ENCODE peak calls at places on chromosomes 16 and 17, in eight cellular contexts. Y is body of pancreas, R is adrenal gland, O is RWPE1, T is heart right ventricle, A is GM13977, M is cardiac fibroblast, H is ovary. W is an unnamed sample.

GRCh38 chr16:31710134-31710533 is 163.5 kb upstream of the ZNF267 start:
- DNase-seq in Y (no peak), R (no peak), O (no peak), T (no peak), A (no peak), M (no peak), H (no peak), W (no peak)

GRCh38 chr16:86723699-86724098 is 145.3 kb downstream of the FOXL1 start:
- DNase-seq in Y (no peak), R (no peak), O (no peak), T (no peak), A (no peak), M (no peak), H (no peak), W (no peak)

GRCh38 chr17:66123163-66123562 is 68.8 kb downstream of the CEP112 start:
- DNase-seq in Y (no peak), R (no peak), O (no peak), T (no peak), A (no peak), M (peak), H (no peak), W (no peak)

GRCh38 chr17:28575126-28575795 is 1.4 kb downstream of the ALDOC start:
- DNase-seq in Y (no peak), R (no peak), O (no peak), T (peak), A (no peak), M (no peak), H (no peak), W (no peak)

GRCh38 chr17:45998987-45999899 is at the start of gene STH:
- DNase-seq in Y (no peak), R (no peak), O (no peak), T (no peak), A (no peak), M (no peak), H (no peak), W (no peak)

GRCh38 chr16:88691924-88692560 is 5.7 kb upstream of the SNAI3 start:
- DNase-seq in Y (no peak), R (no peak), O (no peak), T (no peak), A (no peak), M (no peak), H (no peak), W (no peak)

GRCh38 chr16:765488-765865 is 4.9 kb downstream of the MSLN start:
- DNase-seq in Y (no peak), R (no peak), O (no peak), T (no peak), A (no peak), M (no peak), H (no peak), W (no peak)

GRCh38 chr17:39668141-39668924 is at the start of gene PNMT:
- DNase-seq in Y (peak), R (peak), O (peak), T (peak), A (peak), M (peak), H (peak), W (peak)

GRCh38 chr16:67613808-67614207 is 31.1 kb upstream of the CARMIL2 start:
- DNase-seq in Y (no peak), R (no peak), O (no peak), T (no peak), A (no peak), M (no peak), H (no peak), W (no peak)

GRCh38 chr17:68398731-68399637 is 58.3 kb downstream of the WIPI1 start:
- DNase-seq in Y (peak), R (peak), O (peak), T (peak), A (peak), M (peak), H (peak), W (no peak)

GRCh38 chr16:69526831-69527655 is 38.7 kb upstream of the NFAT5 start:
- DNase-seq in Y (no peak), R (no peak), O (no peak), T (no peak), A (no peak), M (no peak), H (no peak), W (no peak)

GRCh38 chr17:71505200-71505599 is 615.6 kb upstream of the SOX9 start:
- DNase-seq in Y (no peak), R (no peak), O (no peak), T (no peak), A (no peak), M (peak), H (no peak), W (no peak)

DNA sequence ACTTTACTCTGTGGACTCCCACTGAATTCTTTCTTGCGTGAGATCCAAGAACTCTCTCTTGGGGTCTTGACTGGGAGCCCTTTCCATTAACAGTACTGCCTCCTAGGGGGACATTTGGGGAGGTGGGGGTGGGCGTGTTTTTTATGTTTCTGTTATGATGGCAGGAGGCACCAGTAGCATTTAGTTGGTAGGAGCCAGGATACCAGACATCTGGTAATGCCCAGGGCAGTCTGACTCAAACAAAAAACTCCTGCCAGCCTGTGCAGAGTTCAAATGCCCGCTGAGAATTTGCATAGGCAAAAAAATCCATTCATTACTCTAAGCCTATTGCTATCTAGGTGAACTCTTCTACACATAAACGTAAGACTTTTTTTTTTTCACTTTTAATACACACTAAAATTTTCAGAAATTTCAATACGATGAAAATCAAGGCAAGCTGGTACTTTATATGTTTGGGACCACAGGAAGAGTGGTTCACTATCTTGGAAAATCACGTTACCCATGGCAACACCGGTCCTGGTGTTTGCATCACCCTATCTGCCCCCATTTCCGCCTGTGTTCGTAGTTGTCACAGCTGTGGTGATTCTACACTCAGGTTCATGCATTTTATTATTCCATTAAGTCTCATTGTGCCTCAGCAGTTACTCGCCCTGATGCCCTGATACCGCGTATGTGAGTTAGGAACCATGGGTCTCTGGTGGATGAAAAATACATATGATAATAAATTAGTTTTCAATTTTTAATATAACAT is 121.1 kb upstream of the XYLT1 start:
- DNase-seq in Y (no peak), R (no peak), O (no peak), T (no peak), A (no peak), M (no peak), H (no peak), W (no peak)
- TF ChIP-seq CTCF in Y (no peak), R (no peak), O (no peak), T (no peak), A (no peak), M (no peak), H (no peak), W (no peak)

GRCh38 chr17:80861892-80862291 is 129.7 kb upstream of the CHMP6 start:
- DNase-seq in Y (no peak), R (peak), O (peak), T (no peak), A (no peak), M (peak), H (no peak), W (no peak)
- TF ChIP-seq CTCF in Y (no peak), R (peak), O (peak), T (no peak), A (no peak), M (peak), H (no peak), W (no peak)

GRCh38 chr17:7923290-7923628 is 6.4 kb downstream of the KCNAB3 start:
- DNase-seq in Y (no peak), R (no peak), O (no peak), T (no peak), A (no peak), M (no peak), H (no peak), W (no peak)

GRCh38 chr17:7916799-7917198 is 710 bp upstream of the RNF227 start:
- DNase-seq in Y (no peak), R (no peak), O (peak), T (no peak), A (no peak), M (peak), H (peak), W (no peak)

GRCh38 chr17:7927596-7927995 is 2.1 kb downstream of the KCNAB3 start:
- DNase-seq in Y (no peak), R (no peak), O (peak), T (no peak), A (no peak), M (no peak), H (no peak), W (no peak)

GRCh38 chr17:7922499-7923289 is 6.6 kb upstream of the RNF227 start:
- DNase-seq in Y (peak), R (peak), O (peak), T (peak), A (peak), M (peak), H (peak), W (peak)
- TF ChIP-seq CTCF in Y (no peak), R (no peak), O (no peak), T (no peak), A (no peak), M (no peak), H (no peak), W (no peak)

GRCh38 chr17:2264023-2264860 is 39.3 kb downstream of the SMG6 start:
- DNase-seq in Y (no peak), R (no peak), O (no peak), T (no peak), A (no peak), M (peak), H (no peak), W (no peak)

GRCh38 chr17:2263183-2263954 is 40.2 kb downstream of the SMG6 start:
- DNase-seq in Y (no peak), R (no peak), O (no peak), T (no peak), A (no peak), M (peak), H (no peak), W (no peak)

GRCh38 chr17:2262146-2262587 is 41.4 kb downstream of the SMG6 start:
- DNase-seq in Y (no peak), R (peak), O (peak), T (no peak), A (no peak), M (peak), H (no peak), W (no peak)

DNA sequence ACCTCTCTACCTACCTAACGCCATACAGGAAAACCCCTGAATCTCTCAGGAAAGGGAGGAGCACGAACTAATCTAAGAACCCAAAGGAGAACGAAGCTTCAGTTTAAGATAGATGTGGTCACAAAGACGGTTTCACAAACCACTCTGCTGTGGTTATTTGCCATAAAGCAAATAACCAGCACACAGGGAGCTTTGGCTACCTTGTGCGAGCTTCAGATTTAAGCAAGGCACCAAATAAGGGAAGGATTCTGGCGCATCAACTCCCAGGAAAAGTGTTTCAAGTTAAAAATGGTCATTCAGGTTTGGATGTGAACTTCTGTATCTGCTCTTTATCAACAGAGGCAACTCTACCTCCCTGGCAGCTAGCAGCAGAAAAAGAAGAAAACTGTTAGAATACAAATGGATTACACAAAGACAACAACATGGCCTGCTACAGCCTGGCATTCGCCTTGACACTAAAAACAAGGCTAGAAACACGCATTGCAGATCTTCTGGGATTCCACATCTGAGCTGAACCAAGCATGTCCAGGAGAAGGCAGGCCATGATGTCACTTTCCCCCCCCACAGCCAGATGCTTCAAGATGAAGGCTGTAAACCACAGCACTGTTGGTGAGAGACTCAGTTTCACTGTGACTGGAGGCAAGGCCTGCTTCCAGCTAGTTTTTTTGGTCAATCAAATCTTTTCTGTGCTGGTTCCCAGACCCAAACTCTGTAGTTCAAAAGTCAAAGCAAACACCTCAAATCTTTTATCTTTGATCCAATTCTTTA is 43.6 kb downstream of the SMG6 start:
- DNase-seq in Y (no peak), R (no peak), O (no peak), T (no peak), A (peak), M (peak), H (no peak), W (no peak)
- TF ChIP-seq CTCF in Y (no peak), R (no peak), O (no peak), T (no peak), A (no peak), M (no peak), H (no peak), W (no peak)

DNA sequence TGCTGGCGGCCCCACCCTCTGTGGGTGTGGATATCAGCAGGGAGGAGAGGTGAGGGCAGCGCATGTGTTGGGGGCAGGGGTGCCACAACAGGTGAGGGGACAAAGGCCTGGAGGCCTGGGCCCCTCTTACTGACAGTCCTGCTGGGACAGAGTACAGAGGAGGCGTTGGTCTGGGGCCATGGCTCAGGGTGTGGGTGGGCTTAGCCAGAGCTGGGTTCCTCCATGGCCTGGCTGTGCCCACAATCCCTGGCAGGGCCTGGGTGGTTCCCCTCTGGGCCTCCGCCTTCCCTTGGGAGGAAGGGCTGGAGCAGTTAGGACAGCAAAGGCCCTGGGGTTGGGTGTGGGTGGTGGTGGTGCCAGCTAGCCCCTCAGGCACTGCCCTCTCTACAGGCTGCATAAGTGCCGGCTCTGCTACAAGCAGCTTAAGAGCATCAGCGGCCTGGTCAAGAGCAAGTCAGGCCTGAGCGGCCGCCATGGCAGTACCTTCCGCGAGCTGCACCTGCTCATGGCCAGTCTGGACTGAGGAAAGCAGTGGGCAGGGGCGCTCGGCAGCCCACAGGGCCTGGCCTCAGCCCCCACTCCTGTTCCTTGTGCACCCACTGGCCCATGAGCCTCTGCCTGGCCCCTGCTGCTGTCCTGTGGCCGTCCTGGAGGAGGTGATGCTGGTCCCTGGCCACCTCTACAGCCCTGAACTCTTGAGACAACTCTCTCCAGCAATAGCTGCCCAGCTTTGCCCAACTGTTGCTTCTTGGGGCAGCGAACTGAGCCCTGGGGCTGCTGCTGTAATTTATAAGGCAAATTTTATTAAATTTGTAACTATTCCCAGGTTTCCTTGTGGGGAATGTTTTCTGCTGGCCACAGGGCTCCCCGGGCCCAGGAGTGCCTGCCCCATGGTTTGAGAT is 21.1 kb downstream of the KATNB1 start:
- DNase-seq in Y (no peak), R (no peak), O (no peak), T (no peak), A (no peak), M (no peak), H (no peak), W (no peak)
- TF ChIP-seq CTCF in Y (no peak), R (no peak), O (no peak), T (no peak), A (no peak), M (no peak), H (no peak), W (no peak)

GRCh38 chr17:18971801-18972200 is 19.8 kb downstream of the SLC5A10 start:
- DNase-seq in Y (no peak), R (no peak), O (no peak), T (no peak), A (no peak), M (no peak), H (no peak), W (no peak)

GRCh38 chr17:18967806-18968744 is 16.1 kb downstream of the SLC5A10 start:
- DNase-seq in Y (peak), R (no peak), O (peak), T (no peak), A (no peak), M (no peak), H (no peak), W (no peak)

GRCh38 chr17:18970582-18971480 is 18.9 kb downstream of the SLC5A10 start:
- DNase-seq in Y (no peak), R (no peak), O (no peak), T (no peak), A (no peak), M (no peak), H (no peak), W (no peak)

GRCh38 chr17:18966831-18967624 is 15.1 kb downstream of the SLC5A10 start:
- DNase-seq in Y (no peak), R (no peak), O (no peak), T (peak), A (no peak), M (no peak), H (no peak), W (peak)

DNA sequence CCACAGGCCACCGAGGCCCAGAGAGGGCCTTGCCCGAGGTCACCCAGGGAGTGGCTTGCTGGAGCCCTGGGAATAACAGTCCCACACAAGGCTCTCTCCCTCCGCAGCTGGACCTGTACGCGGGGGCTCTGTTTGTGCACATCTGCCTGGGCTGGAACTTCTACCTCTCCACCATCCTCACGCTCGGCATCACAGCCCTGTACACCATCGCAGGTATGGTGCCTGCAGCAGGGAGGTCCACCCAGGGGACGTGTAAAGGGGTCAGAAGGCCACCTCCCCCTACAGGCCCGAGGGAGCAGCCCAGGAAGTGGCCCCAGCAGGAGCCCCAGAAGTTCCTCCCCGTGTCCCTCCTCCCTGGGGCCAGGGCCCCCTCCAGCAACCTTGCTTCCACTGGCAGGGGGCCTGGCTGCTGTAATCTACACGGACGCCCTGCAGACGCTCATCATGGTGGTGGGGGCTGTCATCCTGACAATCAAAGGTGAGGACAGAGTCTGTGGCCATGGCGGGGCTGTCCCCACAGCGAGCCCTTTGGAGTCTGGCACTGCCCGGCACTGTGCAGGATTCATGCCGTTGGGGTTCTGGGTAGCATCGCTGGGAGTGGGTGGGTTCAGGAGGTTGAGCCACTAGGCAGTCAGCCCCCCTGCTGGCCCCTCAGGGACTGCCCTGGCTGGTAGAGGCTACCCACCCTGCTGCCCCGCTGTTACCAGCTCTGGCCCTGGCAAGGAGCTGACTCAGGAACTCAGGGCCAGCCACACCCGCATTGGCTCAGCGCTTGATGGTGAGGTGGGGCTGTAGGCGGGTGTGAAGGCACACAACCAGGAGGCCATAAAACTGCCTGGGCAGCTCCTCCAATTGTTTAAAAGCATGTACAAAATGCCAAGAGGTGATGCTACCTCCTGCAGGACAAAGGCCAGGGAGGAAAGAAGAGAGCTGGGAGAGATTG is 17.3 kb downstream of the SLC5A10 start:
- DNase-seq in Y (no peak), R (peak), O (peak), T (no peak), A (no peak), M (no peak), H (no peak), W (no peak)
- TF ChIP-seq CTCF in Y (no peak), R (no peak), O (no peak), T (no peak), A (no peak), M (no peak), H (no peak), W (no peak)